ENCODE peak calls at places on chromosome 1, in four cellular contexts. S, A, L and T are unnamed samples.

GRCh38 chr1:94821636-94822305 is 1.6 kb downstream of the SLC44A3 start:
- DNase-seq in S (no peak), A (no peak), L (no peak), T (peak; percentile 65)

GRCh38 chr1:26164036-26164927 is 4.5 kb downstream of the C1orf232 start:
- DNase-seq in L (no peak), A (peak; percentile 47), S (no peak), T (peak; percentile 62)

GRCh38 chr1:154696001-154696400 is 88.0 kb upstream of the ADAR start:
- DNase-seq in S (peak; percentile 18), A (no peak), L (no peak), T (no peak)

GRCh38 chr1:227316456-227316855 is 1.8 kb downstream of the CDC42BPA start:
- DNase-seq in S (peak; percentile 16), A (no peak), L (no peak), T (no peak)

GRCh38 chr1:14441302-14441741 is 157.2 kb upstream of the KAZN start:
- DNase-seq in A (no peak), L (peak; percentile 76), S (no peak), T (no peak)

GRCh38 chr1:68293609-68294353 is 61.5 kb upstream of the WLS start:
- DNase-seq in L (peak; percentile 66), S (no peak), A (no peak), T (no peak)

GRCh38 chr1:171935664-171936063 is 94.4 kb downstream of the DNM3 start:
- DNase-seq in L (no peak), A (no peak), S (no peak), T (no peak)

GRCh38 chr1:29966526-29967045 is 730.3 kb downstream of the PTPRU start:
- DNase-seq in A (no peak), S (no peak), L (no peak), T (no peak)

GRCh38 chr1:53485478-53486394 is 26.5 kb downstream of the DMRTB1 start:
- DNase-seq in S (peak; percentile 76), A (peak; percentile 46), L (peak; percentile 74), T (peak; percentile 84)

GRCh38 chr1:6461237-6461530 is 4.8 kb downstream of the TNFRSF25 start:
- DNase-seq in L (no peak), A (no peak), S (no peak), T (no peak)

GRCh38 chr1:68269637-68270430 is 37.5 kb upstream of the WLS start:
- DNase-seq in S (no peak), L (no peak), A (no peak), T (no peak)

GRCh38 chr1:20409017-20409416 is 77.0 kb downstream of the CAMK2N1 start:
- DNase-seq in A (no peak), S (no peak), L (peak; percentile 37), T (no peak)

GRCh38 chr1:24996983-24997893 is 67.2 kb upstream of the RUNX3 start:
- DNase-seq in S (no peak), A (no peak), L (no peak), T (no peak)

GRCh38 chr1:229027622-229028182 is 243.2 kb upstream of the RAB4A start:
- DNase-seq in S (no peak), L (peak; percentile 16), A (peak; percentile 18), T (peak; percentile 37)

GRCh38 chr1:218330043-218330623 is 15.0 kb upstream of the TGFB2 start:
- DNase-seq in A (no peak), L (peak; percentile 56), S (peak; percentile 64), T (no peak)

GRCh38 chr1:1178794-1179331 is 5.2 kb downstream of the TTLL10 start:
- DNase-seq in A (no peak), S (no peak), L (no peak), T (no peak)

GRCh38 chr1:6208723-6209660 is 3.1 kb downstream of the RNF207 start:
- DNase-seq in L (peak; percentile 52), S (no peak), A (no peak), T (peak; percentile 83)

GRCh38 chr1:12031039-12031980 is 12.0 kb downstream of the MIIP start:
- DNase-seq in S (peak; percentile 27), A (peak; percentile 30), L (no peak), T (peak; percentile 79)

GRCh38 chr1:228902781-228903572 is 167.7 kb downstream of the RHOU start:
- DNase-seq in S (peak; percentile 68), A (no peak), L (peak; percentile 95), T (no peak)

GRCh38 chr1:223700388-223700918 is 11.9 kb upstream of the CAPN2 start:
- DNase-seq in S (no peak), L (peak; percentile 37), A (no peak), T (no peak)

GRCh38 chr1:6870086-6870485 is 84.8 kb downstream of the CAMTA1 start:
- DNase-seq in A (no peak), S (peak; percentile 7), L (peak; percentile 80), T (no peak)